ENCODE peak calls at places on chromosomes 16 and 17, in seven cellular contexts. V is NCI-H2081; B is SK-N-SH; Q is KBM-7; C is lower leg skin; D is stimulated activated CD8-positive, alpha-beta memory T cell treated with anti-CD3 and anti-CD28 coated beads, Interleukin-15, amount 100 ng/mL, for 48 hours; N is left ventricle myocardium inferior. U is an unnamed sample.
A peak's percentile ranks its signal among the peaks of the same experiment; 100 is the strongest.

GRCh38 chr16:65698943-65699342 is 577.1 kb upstream of the CDH11 start:
- DNase-seq in V (no peak), B (no peak), Q (no peak), C (no peak), D (no peak), N (no peak), U (no peak)

GRCh38 chr17:35063514-35064223 is at the start of gene RFFL:
- DNase-seq in V (peak; percentile 81), B (peak; percentile 23), Q (peak; percentile 96), C (peak; percentile 96), D (peak; percentile 85), N (peak; percentile 76), U (peak; percentile 85)

GRCh38 chr17:69402052-69402451 is 12.4 kb upstream of the MAP2K6 start:
- DNase-seq in V (no peak), B (no peak), Q (no peak), C (no peak), D (no peak), N (no peak), U (no peak)

GRCh38 chr16:15616068-15616467 is 26.9 kb downstream of the MARF1 start:
- DNase-seq in V (no peak), B (no peak), Q (no peak), C (no peak), D (no peak), N (no peak), U (no peak)

GRCh38 chr16:4501071-4501478 is 24.9 kb downstream of the HMOX2 start:
- DNase-seq in V (no peak), B (no peak), Q (no peak), C (no peak), D (no peak), N (no peak), U (no peak)

GRCh38 chr17:7961436-7961835 is 29.4 kb downstream of the CNTROB start:
- DNase-seq in V (no peak), B (no peak), Q (no peak), C (no peak), D (no peak), N (no peak), U (no peak)

GRCh38 chr17:17737938-17738894 is 57.0 kb downstream of the RAI1 start:
- DNase-seq in V (no peak), B (peak; percentile 89), Q (no peak), C (no peak), D (no peak), N (no peak), U (no peak)

GRCh38 chr16:10180771-10181163 is 1.5 kb downstream of the GRIN2A start:
- DNase-seq in V (no peak), B (peak; percentile 77), Q (peak; percentile 51), C (no peak), D (peak; percentile 24), N (no peak), U (no peak)

GRCh38 chr17:9566067-9566466 is 9.6 kb downstream of the STX8 start:
- DNase-seq in V (peak; percentile 33), B (no peak), Q (peak; percentile 56), C (no peak), D (no peak), N (no peak), U (peak; percentile 18)

GRCh38 chr17:36673637-36674277 is 72.4 kb downstream of the MRM1 start:
- DNase-seq in V (no peak), B (no peak), Q (no peak), C (no peak), D (no peak), N (no peak), U (no peak)

GRCh38 chr16:4660454-4661007 is 32.8 kb upstream of the NUDT16L1 start:
- DNase-seq in V (peak; percentile 80), B (peak; percentile 50), Q (peak; percentile 76), C (no peak), D (peak; percentile 78), N (peak; percentile 51), U (no peak)

GRCh38 chr17:70298929-70299529 is 129.7 kb downstream of the KCNJ2 start:
- DNase-seq in V (no peak), B (no peak), Q (no peak), C (no peak), D (no peak), N (no peak), U (no peak)

GRCh38 chr16:58422809-58423208 is 30.5 kb downstream of the GINS3 start:
- DNase-seq in V (no peak), B (no peak), Q (no peak), C (no peak), D (no peak), N (peak; percentile 46), U (no peak)

GRCh38 chr16:51939371-51940005 is 607.5 kb downstream of the TOX3 start:
- DNase-seq in V (no peak), B (peak; percentile 68), Q (no peak), C (no peak), D (no peak), N (no peak), U (no peak)

U was measured in GF-D8.